ENCODE peak calls at places on chromosomes 5 and 9, in four cellular contexts. F is neuronal stem cell, L is mesenchymal stem cell, S is H1. G is an unnamed sample.

GRCh38 chr9:99375481-99375880 is 153.4 kb downstream of the SEC61B start:
- DNase-seq in F (no peak), L (no peak), S (no peak), G (no peak)

GRCh38 chr9:120918931-120919638 is 7.5 kb downstream of the TRAF1 start:
- DNase-seq in F (no peak), L (peak), S (no peak), G (no peak)

GRCh38 chr9:103242025-103242424 is 246.9 kb downstream of the CYLC2 start:
- DNase-seq in F (no peak), L (no peak), S (no peak), G (no peak)

GRCh38 chr9:85600675-85601263 is 141.0 kb downstream of the AGTPBP1 start:
- DNase-seq in F (no peak), L (no peak), S (peak), G (peak)

GRCh38 chr5:158756873-158757272 is 342.8 kb downstream of the EBF1 start:
- DNase-seq in F (no peak), L (no peak), S (no peak), G (peak)

GRCh38 chr5:145531038-145531734 is 304.0 kb downstream of the PRELID2 start:
- DNase-seq in F (no peak), L (peak), S (no peak), G (no peak)

GRCh38 chr9:109035684-109036423 is 22.6 kb upstream of the CTNNAL1 start:
- DNase-seq in F (no peak), L (peak), S (no peak), G (no peak)

GRCh38 chr9:124149992-124150391 is 107.8 kb upstream of the NEK6 start:
- DNase-seq in F (no peak), L (peak), S (peak), G (no peak)

GRCh38 chr9:97046228-97046627 is 7.3 kb upstream of the CTSV start:
- DNase-seq in F (no peak), L (no peak), S (peak), G (peak)

GRCh38 chr9:130150779-130151381 is 21.3 kb upstream of the NCS1 start:
- DNase-seq in F (no peak), L (peak), S (no peak), G (no peak)
- H2BK15ac ChIP-seq in F (no peak), L (no peak), S (no peak), G (no peak)

DNA sequence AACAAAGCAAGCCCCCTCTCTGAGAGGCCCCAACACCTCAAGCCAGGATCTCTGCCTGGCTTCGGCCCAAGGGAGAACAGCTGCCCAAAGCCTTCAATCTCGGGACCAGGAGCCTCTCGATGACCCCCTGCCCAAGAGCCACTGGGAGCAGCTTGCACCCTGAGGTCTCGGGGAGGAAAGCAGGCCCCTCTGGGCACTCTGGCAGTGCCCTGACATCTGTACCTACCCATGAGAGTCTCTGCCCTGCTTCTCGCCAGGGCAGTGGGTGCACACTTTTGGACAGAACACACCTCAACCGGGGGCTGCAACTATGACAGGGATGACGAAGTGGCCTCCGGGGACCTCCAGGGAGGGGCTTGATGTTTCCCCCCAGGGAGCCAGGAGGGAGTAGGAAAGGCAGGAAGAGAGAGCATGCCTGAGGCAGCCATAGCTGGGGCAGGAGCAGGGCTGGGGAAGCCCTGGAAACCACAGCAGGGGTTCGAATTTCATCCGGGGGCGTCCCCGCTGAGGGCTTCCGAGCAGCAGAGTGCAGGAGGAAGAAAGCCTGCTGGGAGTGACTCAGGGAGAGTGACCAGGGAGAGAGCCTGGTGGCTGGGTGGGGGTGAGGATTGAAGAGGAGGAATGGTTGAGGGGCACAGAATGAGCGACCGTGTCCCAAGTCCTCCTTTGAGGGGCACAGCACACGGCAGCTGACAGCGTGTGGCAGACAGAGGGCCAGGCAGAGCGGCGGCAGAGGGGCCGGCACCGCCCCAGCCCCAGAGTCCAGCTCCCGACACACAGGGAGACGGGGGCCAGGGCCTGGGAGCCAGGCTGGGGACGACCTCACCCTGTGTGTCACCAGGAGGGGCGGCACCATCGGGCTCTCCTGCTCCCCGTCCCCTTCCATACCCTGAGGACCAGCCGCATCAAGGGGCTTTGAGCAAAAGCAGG is 1.8 kb downstream of the LPCAT1 start:
- DNase-seq in F (no peak), L (peak), S (peak), G (peak)
- H2BK12ac ChIP-seq in F (no peak), L (no peak), S (peak), G (no peak)

GRCh38 chr5:133818031-133818431 is 150.4 kb downstream of the C5orf15 start:
- DNase-seq in F (no peak), L (no peak), S (no peak), G (no peak)

GRCh38 chr5:133817456-133817855 is 151.0 kb downstream of the C5orf15 start:
- DNase-seq in F (no peak), L (no peak), S (no peak), G (no peak)

GRCh38 chr5:133814152-133814551 is 154.3 kb downstream of the C5orf15 start:
- DNase-seq in F (no peak), L (no peak), S (no peak), G (no peak)

GRCh38 chr5:133818869-133819600 is 149.4 kb downstream of the C5orf15 start:
- DNase-seq in F (no peak), L (no peak), S (no peak), G (no peak)

DNA sequence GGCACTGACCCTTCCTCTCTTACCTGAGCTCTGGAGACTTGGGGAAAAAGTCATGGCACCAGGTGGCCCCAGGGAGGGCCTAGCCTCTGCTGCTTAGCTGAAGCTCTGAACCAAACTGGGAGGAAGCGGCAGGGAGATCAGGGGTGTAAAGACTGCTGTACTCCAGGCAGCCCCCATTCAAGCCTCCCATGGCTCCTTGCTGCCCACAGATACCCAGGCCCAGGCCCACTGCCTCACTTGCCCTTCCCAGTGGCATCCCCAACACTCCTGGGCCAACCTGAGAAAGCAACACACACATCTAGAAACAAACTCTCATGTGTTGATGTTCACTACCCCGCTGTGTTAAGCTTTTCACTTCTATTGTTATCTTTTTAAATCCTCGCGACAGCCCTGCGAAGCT is 151.6 kb downstream of the C5orf15 start:
- DNase-seq in F (no peak), L (no peak), S (no peak), G (no peak)
- H2BK15ac ChIP-seq in F (no peak), L (no peak), S (no peak), G (no peak)

DNA sequence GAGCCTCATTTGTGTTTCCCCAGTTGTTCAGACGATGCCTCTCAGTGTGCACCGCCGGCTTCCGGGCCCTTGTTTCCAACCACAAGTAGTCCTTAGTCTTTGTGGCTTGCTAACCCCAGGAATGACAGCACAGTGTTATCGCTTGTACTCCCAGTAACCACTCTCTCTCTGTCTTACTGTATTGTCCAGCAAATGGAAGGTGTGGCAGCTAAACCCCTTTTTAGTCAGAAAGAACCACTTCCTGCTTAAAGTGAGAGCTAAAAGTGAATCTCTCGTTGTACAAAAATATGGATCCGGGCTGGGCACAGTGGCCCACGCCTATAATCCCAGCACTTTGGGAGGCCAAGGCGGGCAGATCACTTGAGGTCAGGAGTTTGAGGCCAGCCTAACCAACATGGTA is 61.3 kb downstream of the ENC1 start:
- DNase-seq in F (no peak), L (no peak), S (no peak), G (no peak)
- H2BK12ac ChIP-seq in F (no peak), L (no peak), S (no peak), G (no peak)

G was measured in H9.